ENCODE peak calls at places on chromosomes 2 and 18, in six cellular contexts. L, E, W, N, C and U are unnamed samples.
A peak's percentile ranks its signal among the peaks of the same experiment; 100 is the strongest.

GRCh38 chr2:56680971-56681631 is 497.3 kb downstream of the CCDC85A start:
- DNase-seq in N (no peak), C (peak; percentile 72), W (no peak), L (peak; percentile 26), E (no peak), U (no peak)

GRCh38 chr2:69437751-69438154 is 518 bp upstream of the NFU1 start:
- DNase-seq in E (no peak), L (no peak), W (no peak), N (no peak), C (no peak), U (no peak)

GRCh38 chr2:36371963-36372391 is 16.4 kb downstream of the CRIM1 start:
- DNase-seq in L (peak; percentile 75), W (no peak), C (peak; percentile 83), E (peak; percentile 73), N (no peak), U (no peak)

GRCh38 chr2:17506736-17507616 is 11.3 kb downstream of the RAD51AP2 start:
- DNase-seq in L (peak; percentile 5), N (no peak), W (no peak), C (no peak), E (no peak), U (no peak)

GRCh38 chr2:46831037-46831868 is 84.4 kb downstream of the MCFD2 start:
- DNase-seq in C (no peak), E (no peak), N (no peak), L (no peak), W (no peak), U (no peak)

GRCh38 chr2:219099319-219099718 is 38.6 kb upstream of the IHH start:
- DNase-seq in E (no peak), C (no peak), N (no peak), L (no peak), W (no peak), U (no peak)

GRCh38 chr18:13570856-13571495 is 155.4 kb downstream of the FAM210A start:
- DNase-seq in C (no peak), W (no peak), E (no peak), N (no peak), L (no peak), U (peak; percentile 12)

GRCh38 chr18:35661483-35662146 is 80.1 kb downstream of the GALNT1 start:
- DNase-seq in E (peak; percentile 17), L (no peak), C (peak; percentile 47), N (no peak), W (no peak), U (peak; percentile 12)

GRCh38 chr18:45844938-45845337 is 19.5 kb downstream of the SIGLEC15 start:
- DNase-seq in E (no peak), N (no peak), C (no peak), L (no peak), W (no peak), U (no peak)

GRCh38 chr18:59616501-59616900 is 80.7 kb downstream of the CCBE1 start:
- DNase-seq in E (no peak), W (no peak), C (no peak), N (no peak), L (no peak), U (no peak)

GRCh38 chr18:58754544-58755068 is 83.3 kb downstream of the MALT1 start:
- DNase-seq in L (no peak), N (no peak), E (no peak), W (no peak), C (no peak), U (peak; percentile 73)

DNA sequence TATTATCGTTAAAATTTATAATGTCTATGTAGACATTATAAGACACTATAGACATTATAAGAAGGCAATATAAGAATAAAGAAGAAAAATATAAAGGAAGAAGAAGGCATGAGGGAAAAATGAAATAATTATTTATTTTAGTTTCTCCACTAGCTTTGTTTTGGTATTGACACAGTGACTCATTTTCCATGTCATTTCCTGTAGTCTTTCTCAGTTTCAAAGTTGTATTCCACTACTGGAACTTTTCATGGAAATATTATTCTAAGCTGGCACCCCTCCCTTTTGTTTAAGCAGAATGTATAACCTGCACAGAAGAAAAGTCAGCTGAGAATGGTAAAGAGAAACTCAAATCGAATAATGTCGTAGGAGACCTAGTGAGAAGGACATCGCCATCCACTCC is 234.2 kb upstream of the NETO1 start:
- DNase-seq in W (no peak), E (no peak), L (no peak), N (no peak), C (no peak), U (no peak)
- TF ChIP-seq POLR2A in W (no peak), E (no peak), L (no peak), N (no peak), C (no peak), U (no peak)

GRCh38 chr18:54004828-54005227 is 219.6 kb downstream of the MBD2 start:
- DNase-seq in W (no peak), L (peak; percentile 13), N (no peak), E (peak; percentile 1), C (no peak), U (no peak)
- TF ChIP-seq CTCF in W (no peak), L (no peak), N (no peak), E (no peak), C (no peak), U (no peak)

DNA sequence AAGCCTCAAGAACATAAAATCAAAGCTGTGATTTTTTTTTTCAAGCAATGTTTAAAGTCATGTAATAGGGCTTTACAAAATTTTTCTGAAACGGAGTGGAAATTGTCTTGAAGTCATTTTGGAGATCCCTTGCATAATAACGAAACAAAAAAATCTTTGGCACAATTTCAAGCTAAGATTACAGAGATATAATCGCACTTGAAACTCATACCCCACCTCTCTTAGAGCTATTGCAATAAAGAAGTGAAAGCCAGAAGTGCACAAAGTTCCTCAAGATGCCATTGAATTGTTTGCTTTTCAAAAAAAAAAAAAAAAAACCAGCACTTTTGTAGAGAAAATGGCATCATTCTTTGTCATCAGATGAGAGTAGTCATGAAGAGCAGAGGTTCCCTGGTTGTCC is 152.3 kb downstream of the PAX3 start:
- DNase-seq in C (no peak), L (no peak), N (no peak), W (no peak), E (no peak), U (no peak)
- TF ChIP-seq MYC in C (no peak), L (no peak), N (no peak), W (no peak), E (no peak), U (no peak)

GRCh38 chr2:237025090-237025865 is 60.4 kb upstream of the COPS8 start:
- DNase-seq in E (peak; percentile 80), C (peak; percentile 45), L (peak; percentile 88), W (no peak), N (no peak), U (peak; percentile 11)
- TF ChIP-seq POLR2A in E (no peak), C (no peak), L (no peak), W (no peak), N (no peak), U (no peak)

GRCh38 chr2:6846540-6846939 is 19.2 kb downstream of the CMPK2 start:
- DNase-seq in N (no peak), E (no peak), C (no peak), L (no peak), W (no peak), U (no peak)

GRCh38 chr2:6841537-6842287 is 24.0 kb downstream of the CMPK2 start:
- DNase-seq in W (no peak), N (no peak), L (no peak), E (no peak), C (no peak), U (no peak)

GRCh38 chr2:6845312-6845711 is 20.4 kb downstream of the CMPK2 start:
- DNase-seq in N (peak; percentile 53), C (no peak), W (no peak), L (peak; percentile 35), E (no peak), U (peak; percentile 44)

GRCh38 chr2:6846967-6847695 is 18.6 kb downstream of the CMPK2 start:
- DNase-seq in E (no peak), C (no peak), L (peak; percentile 32), W (no peak), N (peak; percentile 77), U (peak; percentile 11)

DNA sequence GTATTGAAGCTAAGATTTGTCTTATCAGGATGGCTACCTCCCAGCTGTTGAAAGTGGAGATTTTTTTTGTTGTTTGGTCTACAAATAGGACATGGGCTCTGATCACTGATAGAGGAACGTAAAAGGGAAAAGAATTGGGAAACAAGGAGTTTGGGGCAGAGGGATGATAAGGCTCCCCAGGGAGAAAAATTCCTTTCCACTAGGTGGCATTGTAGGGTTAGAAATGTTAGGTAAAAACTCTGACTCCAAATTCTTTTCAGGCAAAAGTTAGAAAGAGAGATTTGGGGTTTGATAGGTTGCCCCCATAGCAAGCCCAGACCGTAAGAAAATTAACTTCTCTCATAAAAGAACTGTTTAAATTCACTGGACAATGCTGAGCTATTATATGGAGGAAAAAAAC is 19.8 kb downstream of the CMPK2 start:
- DNase-seq in E (no peak), L (no peak), N (no peak), C (no peak), W (no peak), U (peak; percentile 28)
- TF ChIP-seq CTCF in E (no peak), L (peak; percentile 43), N (no peak), C (no peak), W (peak; percentile 9), U (no peak)

GRCh38 chr2:240921319-240922233 is 15.4 kb downstream of the CROCC2 start:
- DNase-seq in E (no peak), N (no peak), L (peak; percentile 58), W (no peak), C (no peak), U (peak; percentile 37)

GRCh38 chr2:240920783-240921231 is 14.7 kb downstream of the CROCC2 start:
- DNase-seq in W (no peak), L (no peak), N (no peak), E (no peak), C (no peak), U (no peak)

GRCh38 chr2:240919161-240919781 is 13.1 kb downstream of the CROCC2 start:
- DNase-seq in N (no peak), E (no peak), L (no peak), W (no peak), C (no peak), U (no peak)

GRCh38 chr2:240918258-240919091 is 12.3 kb downstream of the CROCC2 start:
- DNase-seq in N (no peak), L (no peak), E (no peak), C (no peak), W (no peak), U (no peak)

DNA sequence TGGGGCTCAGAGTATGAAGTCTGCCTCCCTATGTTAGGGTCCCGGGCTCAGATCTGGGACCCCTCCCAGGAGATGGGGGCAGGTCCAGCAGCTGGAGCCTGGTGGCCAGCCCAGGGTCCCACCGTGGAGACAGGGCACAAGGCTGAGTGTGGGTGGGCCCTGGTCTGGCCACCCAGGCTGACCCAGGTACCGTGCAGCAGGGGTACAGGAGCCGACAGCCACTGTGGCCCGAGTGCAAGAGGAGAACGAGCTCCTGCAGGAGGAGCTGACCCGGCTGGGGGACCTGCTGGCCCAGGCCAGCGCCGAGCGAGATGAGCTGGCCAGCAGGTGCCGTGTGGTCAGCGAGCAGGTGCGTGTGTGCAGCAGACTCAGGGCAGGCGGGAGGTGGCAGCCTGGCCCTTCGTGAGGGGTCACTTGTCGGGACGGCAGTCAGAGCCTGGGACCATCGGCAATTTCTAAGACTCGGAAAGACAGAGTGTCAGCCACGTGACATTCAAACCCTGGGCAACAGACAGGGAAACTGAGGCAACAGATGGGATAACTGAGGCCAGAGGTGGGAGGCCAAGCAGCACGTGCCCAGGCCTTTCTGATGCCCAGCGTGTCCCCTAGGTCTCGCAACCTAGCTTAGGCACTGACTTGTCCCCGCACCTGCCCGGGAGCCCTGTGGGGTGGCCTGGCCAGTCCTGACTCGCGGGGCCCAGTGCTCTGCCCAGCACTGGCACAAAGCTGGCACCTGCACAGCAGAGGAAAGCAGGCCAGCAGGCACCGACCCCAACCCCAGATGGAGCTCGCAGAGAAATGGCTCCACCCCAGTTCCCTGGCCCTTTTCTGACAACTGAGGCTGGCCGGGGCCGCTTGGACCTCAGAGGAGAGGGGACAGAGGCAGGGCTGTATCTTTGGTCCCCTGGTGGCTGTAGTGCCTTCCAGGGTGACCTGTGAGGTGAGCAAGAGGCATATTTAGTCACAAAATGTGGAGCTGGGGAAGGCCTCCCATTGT is 13.9 kb downstream of the CROCC2 start:
- DNase-seq in N (no peak), C (no peak), L (no peak), E (no peak), W (no peak), U (no peak)
- TF ChIP-seq MYC in N (no peak), C (no peak), L (no peak), E (no peak), W (no peak), U (no peak)